ENCODE peak calls at places on chromosomes 2 and 18, in ten cellular contexts. Q, B, V, P, R, D, E, M, L and X are unnamed samples.

GRCh38 chr2:72734432-72734831 is 91.4 kb downstream of the EXOC6B start:
- DNase-seq in Q (no peak), B (no peak), V (no peak), P (no peak), R (no peak), D (no peak), E (no peak), M (no peak), L (no peak), X (no peak)

GRCh38 chr2:207896525-207897295 is 127.0 kb upstream of the FZD5 start:
- DNase-seq in Q (no peak), B (peak; percentile 18), V (no peak), P (no peak), R (peak; percentile 52), D (no peak), E (no peak), M (no peak), L (no peak), X (no peak)

GRCh38 chr18:32381761-32382160 is 88.9 kb downstream of the GAREM1 start:
- DNase-seq in Q (no peak), B (no peak), V (no peak), P (no peak), R (no peak), D (no peak), E (no peak), M (no peak), L (no peak), X (no peak)

GRCh38 chr18:9447334-9447733 is 28.0 kb upstream of the RALBP1 start:
- DNase-seq in Q (no peak), B (no peak), V (no peak), P (no peak), R (no peak), D (no peak), E (no peak), M (no peak), L (no peak), X (no peak)

GRCh38 chr18:76314496-76314895 is 180.5 kb downstream of the ZNF516 start:
- DNase-seq in Q (no peak), B (no peak), V (no peak), P (no peak), R (no peak), D (no peak), E (no peak), M (no peak), L (no peak), X (no peak)

GRCh38 chr2:166293984-166294383 is 81.8 kb downstream of the SCN9A start:
- DNase-seq in Q (no peak), B (no peak), V (no peak), P (no peak), R (no peak), D (peak; percentile 19), E (no peak), M (no peak), L (no peak), X (no peak)

GRCh38 chr2:45210466-45211195 is 201.4 kb upstream of the SIX2 start:
- DNase-seq in Q (no peak), B (peak; percentile 19), V (no peak), P (no peak), R (no peak), D (peak; percentile 30), E (no peak), M (no peak), L (no peak), X (no peak)

GRCh38 chr2:767944-768343 is 90.7 kb upstream of the TMEM18 start:
- DNase-seq in Q (no peak), B (no peak), V (no peak), P (no peak), R (no peak), D (no peak), E (no peak), M (no peak), L (no peak), X (no peak)

GRCh38 chr2:165725421-165725820 is 68.6 kb downstream of the GALNT3 start:
- DNase-seq in Q (no peak), B (no peak), V (no peak), P (no peak), R (no peak), D (peak; percentile 87), E (no peak), M (no peak), L (no peak), X (peak; percentile 34)

GRCh38 chr18:62990653-62991052 is 275.3 kb downstream of the PHLPP1 start:
- DNase-seq in Q (no peak), B (no peak), V (no peak), P (no peak), R (no peak), D (no peak), E (no peak), M (no peak), L (no peak), X (no peak)

GRCh38 chr2:223901854-223902253 is 43.3 kb downstream of the WDFY1 start:
- DNase-seq in Q (no peak), B (peak; percentile 21), V (no peak), P (no peak), R (no peak), D (no peak), E (no peak), M (no peak), L (no peak), X (no peak)

GRCh38 chr2:231931481-231931915 is 5.3 kb upstream of the NPPC start:
- DNase-seq in Q (peak; percentile 46), B (no peak), V (no peak), P (no peak), R (no peak), D (peak; percentile 16), E (no peak), M (no peak), L (peak; percentile 67), X (no peak)

GRCh38 chr2:118371500-118371899 is 283.2 kb downstream of the INSIG2 start:
- DNase-seq in Q (no peak), B (peak; percentile 44), V (no peak), P (peak; percentile 23), R (peak; percentile 48), D (peak; percentile 65), E (no peak), M (no peak), L (no peak), X (peak; percentile 24)

GRCh38 chr2:59296279-59296678 is 1055.2 kb upstream of the FANCL start:
- DNase-seq in Q (no peak), B (no peak), V (no peak), P (no peak), R (no peak), D (no peak), E (no peak), M (no peak), L (no peak), X (no peak)

GRCh38 chr2:218567797-218568189 is 358 bp downstream of the USP37 start:
- DNase-seq in Q (no peak), B (no peak), V (no peak), P (no peak), R (no peak), D (no peak), E (no peak), M (no peak), L (no peak), X (peak; percentile 5)

DNA sequence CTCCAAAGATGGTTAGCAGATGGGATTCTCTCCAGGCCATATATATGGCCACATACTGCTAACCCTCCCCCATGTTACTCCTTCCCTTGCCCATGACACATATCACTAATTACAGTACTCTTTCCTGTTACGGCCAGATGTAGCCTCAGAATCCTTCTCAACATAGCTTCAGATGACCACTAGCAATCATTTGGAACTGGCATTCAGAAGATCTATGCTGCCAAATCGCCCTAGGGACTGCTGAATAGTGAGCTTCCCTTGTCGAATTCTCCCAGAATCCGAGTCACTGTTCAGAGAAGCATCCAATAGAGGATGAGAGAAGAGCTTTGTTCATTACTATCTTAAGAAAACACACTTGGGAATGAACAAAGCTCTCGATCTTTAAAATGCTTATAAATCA is 121.2 kb upstream of the TANK start:
- DNase-seq in Q (no peak), B (no peak), V (no peak), P (no peak), R (no peak), D (no peak), E (no peak), M (no peak), L (no peak), X (no peak)
- TF ChIP-seq CTCF in Q (no peak), B (no peak), V (no peak), P (no peak), R (no peak), D (no peak), E (no peak), M (no peak), L (no peak), X (no peak)

DNA sequence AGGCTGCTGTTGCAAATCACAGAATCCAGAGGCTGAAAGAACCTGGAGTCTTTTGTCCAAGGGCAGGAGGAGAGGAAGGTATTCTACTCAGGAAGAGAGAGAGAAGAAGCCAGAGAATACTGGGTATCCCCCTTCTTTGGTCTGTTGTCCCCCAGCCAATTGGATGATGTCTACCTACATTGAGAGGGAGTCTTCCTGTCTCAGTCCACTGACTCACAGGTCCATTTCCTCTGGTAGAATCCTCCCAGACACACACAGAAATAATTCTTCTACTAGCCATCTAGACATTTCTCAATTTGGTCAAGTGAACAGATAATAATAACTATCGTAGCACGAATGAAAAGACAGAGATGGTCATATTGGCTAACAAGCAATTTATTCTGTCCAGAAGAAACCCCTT is 416.4 kb upstream of the UBE2E3 start:
- DNase-seq in Q (no peak), B (no peak), V (no peak), P (no peak), R (no peak), D (peak; percentile 34), E (no peak), M (no peak), L (no peak), X (no peak)
- TF ChIP-seq CTCF in Q (no peak), B (no peak), V (no peak), P (no peak), R (no peak), D (no peak), E (no peak), M (no peak), L (no peak), X (no peak)

GRCh38 chr2:114769991-114770390 is 327.6 kb downstream of the DPP10 start:
- DNase-seq in Q (no peak), B (no peak), V (no peak), P (no peak), R (no peak), D (no peak), E (no peak), M (no peak), L (no peak), X (no peak)
- TF ChIP-seq CTCF in Q (no peak), B (no peak), V (no peak), P (no peak), R (no peak), D (no peak), E (no peak), M (no peak), L (no peak), X (no peak)

GRCh38 chr18:12890964-12891363 is 6.9 kb upstream of the PTPN2 start:
- DNase-seq in Q (no peak), B (no peak), V (no peak), P (no peak), R (no peak), D (no peak), E (no peak), M (no peak), L (no peak), X (no peak)
- TF ChIP-seq CTCF in Q (no peak), B (no peak), V (no peak), P (no peak), R (no peak), D (no peak), E (no peak), M (no peak), L (no peak), X (no peak)

GRCh38 chr18:27428120-27428519 is 243.0 kb upstream of the CHST9 start:
- DNase-seq in Q (no peak), B (no peak), V (no peak), P (no peak), R (no peak), D (no peak), E (no peak), M (no peak), L (no peak), X (no peak)
- TF ChIP-seq CTCF in Q (no peak), B (no peak), V (no peak), P (no peak), R (no peak), D (no peak), E (no peak), M (no peak), L (no peak), X (no peak)